ENCODE peak calls at places on chromosomes 6 and 20, in nine cellular contexts. H, Y, M, I, B, F, S, R and G are unnamed samples.

GRCh38 chr6:81613606-81614005 is 138.9 kb downstream of the TENT5A start:
- DNase-seq in H (peak), Y (no peak), M (no peak), I (no peak), B (no peak), F (peak), S (no peak), R (no peak), G (no peak)

GRCh38 chr20:10625641-10626040 is 48.2 kb downstream of the JAG1 start:
- DNase-seq in H (no peak), Y (no peak), M (no peak), I (no peak), B (no peak), F (no peak), S (no peak), R (no peak), G (no peak)

GRCh38 chr6:49025273-49026240 is 437.5 kb downstream of the MMUT start:
- DNase-seq in H (no peak), Y (no peak), M (no peak), I (no peak), B (no peak), F (no peak), S (no peak), R (no peak), G (no peak)

GRCh38 chr6:55449219-55449618 is 122.0 kb downstream of the GFRAL start:
- DNase-seq in H (no peak), Y (no peak), M (peak), I (no peak), B (no peak), F (no peak), S (peak), R (no peak), G (peak)

GRCh38 chr6:82704048-82704447 is 340.4 kb downstream of the TPBG start:
- DNase-seq in H (no peak), Y (no peak), M (no peak), I (no peak), B (no peak), F (peak), S (no peak), R (no peak), G (no peak)

GRCh38 chr20:12171927-12172581 is 254.4 kb downstream of the BTBD3 start:
- DNase-seq in H (peak), Y (no peak), M (no peak), I (no peak), B (no peak), F (no peak), S (no peak), R (no peak), G (no peak)

GRCh38 chr6:143038845-143039244 is 21.8 kb upstream of the AIG1 start:
- DNase-seq in H (no peak), Y (no peak), M (no peak), I (no peak), B (no peak), F (no peak), S (no peak), R (no peak), G (no peak)

GRCh38 chr20:44615169-44615791 is 32.9 kb downstream of the PKIG start:
- DNase-seq in H (no peak), Y (no peak), M (no peak), I (no peak), B (peak), F (no peak), S (no peak), R (no peak), G (no peak)

GRCh38 chr6:158121335-158121734 is 46.7 kb downstream of the SERAC1 start:
- DNase-seq in H (no peak), Y (no peak), M (no peak), I (no peak), B (no peak), F (no peak), S (no peak), R (no peak), G (no peak)

GRCh38 chr6:37099442-37099841 is 70.5 kb upstream of the PIM1 start:
- DNase-seq in H (no peak), Y (no peak), M (no peak), I (no peak), B (no peak), F (no peak), S (no peak), R (no peak), G (no peak)

GRCh38 chr6:75317503-75318206 is 33.1 kb upstream of the TMEM30A start:
- DNase-seq in H (peak), Y (no peak), M (no peak), I (no peak), B (no peak), F (peak), S (no peak), R (no peak), G (no peak)

GRCh38 chr6:7888587-7889357 is 21.8 kb downstream of the TXNDC5 start:
- DNase-seq in H (no peak), Y (no peak), M (no peak), I (no peak), B (no peak), F (no peak), S (no peak), R (no peak), G (no peak)

GRCh38 chr20:43949741-43950618 is 35.3 kb downstream of the TOX2 start:
- DNase-seq in H (no peak), Y (peak), M (no peak), I (peak), B (peak), F (no peak), S (no peak), R (peak), G (no peak)

GRCh38 chr6:33123732-33124524 is 48.1 kb downstream of the HLA-DPB1 start:
- DNase-seq in H (no peak), Y (no peak), M (peak), I (no peak), B (peak), F (peak), S (no peak), R (no peak), G (peak)

GRCh38 chr20:703426-703825 is 27.8 kb upstream of the SCRT2 start:
- DNase-seq in H (no peak), Y (no peak), M (no peak), I (no peak), B (no peak), F (no peak), S (no peak), R (no peak), G (no peak)

GRCh38 chr20:11921326-11921725 is 3.6 kb downstream of the BTBD3 start:
- DNase-seq in H (no peak), Y (no peak), M (no peak), I (no peak), B (no peak), F (no peak), S (no peak), R (no peak), G (no peak)

GRCh38 chr6:7991992-7992815 is 72.0 kb downstream of the BLOC1S5 start:
- DNase-seq in H (peak), Y (no peak), M (peak), I (no peak), B (no peak), F (peak), S (no peak), R (no peak), G (no peak)

GRCh38 chr20:24628985-24629384 is 159.6 kb downstream of the SYNDIG1 start:
- DNase-seq in H (no peak), Y (no peak), M (no peak), I (no peak), B (no peak), F (no peak), S (no peak), R (no peak), G (no peak)

GRCh38 chr6:3748208-3748701 is 3.3 kb downstream of the PXDC1 start:
- DNase-seq in H (peak), Y (no peak), M (peak), I (no peak), B (no peak), F (peak), S (peak), R (no peak), G (peak)

GRCh38 chr6:146790561-146791091 is 191.9 kb downstream of the ADGB start:
- DNase-seq in H (no peak), Y (no peak), M (no peak), I (no peak), B (no peak), F (no peak), S (no peak), R (no peak), G (no peak)

GRCh38 chr6:136822051-136822378 is 377 bp upstream of the PEX7 start:
- DNase-seq in H (peak), Y (no peak), M (peak), I (no peak), B (no peak), F (no peak), S (no peak), R (no peak), G (no peak)